ENCODE peak calls at places on chromosomes 6 and 20, in seven cellular contexts. One of them, this sample, is unnamed.
A peak's percentile ranks its signal among the peaks of the same experiment; 100 is the strongest.

GRCh38 chr20:41392871-41393704 is 26.5 kb upstream of the EMILIN3 start:
- DNase-seq in A549: no peak
- DNase-seq in K562: no peak
- DNase-seq in HCT116: no peak
- DNase-seq in GM12878: no peak
- DNase-seq in H1: no peak
- DNase-seq in HepG2: no peak
- DNase-seq in this sample: no peak

GRCh38 chr6:15473741-15474161 is 189.1 kb downstream of the DTNBP1 start:
- DNase-seq in A549: no peak
- DNase-seq in H1: no peak
- DNase-seq in HepG2: no peak
- DNase-seq in HCT116: no peak
- DNase-seq in GM12878: no peak
- DNase-seq in K562: no peak
- DNase-seq in this sample: peak; percentile 88

GRCh38 chr6:36117639-36118549 is 12.4 kb upstream of the MAPK13 start:
- DNase-seq in HCT116: no peak
- DNase-seq in HepG2: no peak
- DNase-seq in GM12878: no peak
- DNase-seq in K562: no peak
- DNase-seq in A549: no peak
- DNase-seq in H1: no peak
- DNase-seq in this sample: no peak

GRCh38 chr6:47221565-47221964 is 88.1 kb downstream of the TNFRSF21 start:
- DNase-seq in A549: no peak
- DNase-seq in HCT116: no peak
- DNase-seq in H1: peak; percentile 61
- DNase-seq in K562: no peak
- DNase-seq in GM12878: no peak
- DNase-seq in HepG2: no peak
- DNase-seq in this sample: no peak

GRCh38 chr6:34301408-34301807 is 52.6 kb upstream of the SMIM29 start:
- DNase-seq in GM12878: no peak
- DNase-seq in HCT116: no peak
- DNase-seq in A549: no peak
- DNase-seq in H1: no peak
- DNase-seq in K562: peak; percentile 42
- DNase-seq in HepG2: no peak
- DNase-seq in this sample: peak; percentile 94

GRCh38 chr6:89350281-89351037 is 2.1 kb downstream of the UBE2J1 start:
- DNase-seq in A549: no peak
- DNase-seq in HepG2: no peak
- DNase-seq in K562: no peak
- DNase-seq in GM12878: no peak
- DNase-seq in H1: no peak
- DNase-seq in HCT116: no peak
- DNase-seq in this sample: no peak

GRCh38 chr6:21918081-21918480 is 324.5 kb downstream of the SOX4 start:
- DNase-seq in H1: no peak
- DNase-seq in GM12878: no peak
- DNase-seq in HepG2: no peak
- DNase-seq in A549: no peak
- DNase-seq in K562: no peak
- DNase-seq in HCT116: no peak
- DNase-seq in this sample: no peak

GRCh38 chr6:85126448-85127178 is 323.3 kb upstream of the NT5E start:
- DNase-seq in H1: peak; percentile 31
- DNase-seq in HCT116: peak; percentile 47
- DNase-seq in GM12878: no peak
- DNase-seq in HepG2: peak; percentile 52
- DNase-seq in A549: peak; percentile 35
- DNase-seq in K562: peak; percentile 62
- DNase-seq in this sample: peak; percentile 2

GRCh38 chr20:24098886-24099285 is 110.3 kb upstream of the GGTLC1 start:
- DNase-seq in H1: no peak
- DNase-seq in K562: no peak
- DNase-seq in GM12878: no peak
- DNase-seq in A549: no peak
- DNase-seq in HCT116: no peak
- DNase-seq in HepG2: no peak
- DNase-seq in this sample: peak; percentile 17

GRCh38 chr20:38067717-38068365 is 34.3 kb downstream of the RPRD1B start:
- DNase-seq in A549: no peak
- DNase-seq in HCT116: no peak
- DNase-seq in K562: no peak
- DNase-seq in HepG2: no peak
- DNase-seq in H1: no peak
- DNase-seq in GM12878: no peak
- DNase-seq in this sample: no peak

GRCh38 chr6:133814797-133815196 is 74.1 kb upstream of the TCF21 start:
- DNase-seq in HepG2: no peak
- DNase-seq in HCT116: peak; percentile 6
- DNase-seq in H1: no peak
- DNase-seq in A549: no peak
- DNase-seq in K562: no peak
- DNase-seq in GM12878: no peak
- DNase-seq in this sample: peak; percentile 71

GRCh38 chr6:100730581-100730980 is 150.5 kb downstream of the ASCC3 start:
- DNase-seq in H1: no peak
- DNase-seq in A549: no peak
- DNase-seq in HepG2: no peak
- DNase-seq in GM12878: no peak
- DNase-seq in K562: no peak
- DNase-seq in HCT116: no peak
- DNase-seq in this sample: no peak

GRCh38 chr6:40894962-40895799 is 143.8 kb downstream of the UNC5CL start:
- DNase-seq in GM12878: no peak
- DNase-seq in HCT116: peak; percentile 40
- DNase-seq in H1: peak; percentile 46
- DNase-seq in A549: peak; percentile 50
- DNase-seq in HepG2: peak; percentile 43
- DNase-seq in K562: peak; percentile 48
- DNase-seq in this sample: peak; percentile 54

GRCh38 chr6:98769546-98769945 is 64.8 kb upstream of the POU3F2 start:
- DNase-seq in GM12878: no peak
- DNase-seq in HepG2: peak; percentile 24
- DNase-seq in HCT116: peak; percentile 40
- DNase-seq in K562: peak; percentile 57
- DNase-seq in H1: no peak
- DNase-seq in A549: peak; percentile 1
- DNase-seq in this sample: peak; percentile 4

GRCh38 chr6:37819802-37820712 is 530 bp downstream of the ZFAND3 start:
- DNase-seq in HCT116: peak; percentile 29
- DNase-seq in K562: peak; percentile 68
- DNase-seq in H1: no peak
- DNase-seq in A549: peak; percentile 22
- DNase-seq in HepG2: peak; percentile 54
- DNase-seq in GM12878: peak; percentile 25
- DNase-seq in this sample: peak; percentile 65

GRCh38 chr20:47620808-47621805 is 119.4 kb downstream of the NCOA3 start:
- DNase-seq in A549: no peak
- DNase-seq in K562: peak; percentile 63
- DNase-seq in GM12878: peak; percentile 32
- DNase-seq in HepG2: peak; percentile 66
- DNase-seq in H1: no peak
- DNase-seq in HCT116: peak; percentile 51
- DNase-seq in this sample: peak; percentile 82

GRCh38 chr6:110329348-110329728 is 28.8 kb downstream of the METTL24 start:
- DNase-seq in H1: no peak
- DNase-seq in A549: no peak
- DNase-seq in HCT116: no peak
- DNase-seq in HepG2: no peak
- DNase-seq in GM12878: no peak
- DNase-seq in K562: no peak
- DNase-seq in this sample: peak; percentile 1

GRCh38 chr6:41216616-41217015 is 11.5 kb upstream of the TREML4 start:
- DNase-seq in K562: no peak
- DNase-seq in HepG2: no peak
- DNase-seq in GM12878: no peak
- DNase-seq in HCT116: no peak
- DNase-seq in A549: no peak
- DNase-seq in H1: no peak
- DNase-seq in this sample: no peak

GRCh38 chr6:16338577-16339262 is 100.3 kb downstream of the GMPR start:
- DNase-seq in HepG2: no peak
- DNase-seq in A549: peak; percentile 51
- DNase-seq in H1: no peak
- DNase-seq in K562: peak; percentile 39
- DNase-seq in GM12878: no peak
- DNase-seq in HCT116: no peak
- DNase-seq in this sample: peak; percentile 100

GRCh38 chr6:144156334-144156733 is 6.0 kb downstream of the STX11 start:
- DNase-seq in A549: no peak
- DNase-seq in HCT116: no peak
- DNase-seq in HepG2: no peak
- DNase-seq in GM12878: no peak
- DNase-seq in H1: no peak
- DNase-seq in K562: no peak
- DNase-seq in this sample: no peak

GRCh38 chr20:57264908-57265648 is 1.4 kb downstream of the BMP7 start:
- DNase-seq in GM12878: no peak
- DNase-seq in K562: no peak
- DNase-seq in HepG2: no peak
- DNase-seq in HCT116: no peak
- DNase-seq in A549: no peak
- DNase-seq in H1: no peak
- DNase-seq in this sample: no peak

GRCh38 chr20:60268502-60268901 is 310.3 kb downstream of the CDH26 start:
- DNase-seq in HCT116: no peak
- DNase-seq in K562: peak; percentile 20
- DNase-seq in A549: no peak
- DNase-seq in H1: no peak
- DNase-seq in HepG2: no peak
- DNase-seq in GM12878: no peak
- DNase-seq in this sample: no peak

GRCh38 chr6:167324111-167324510 is 775 bp upstream of the TTLL2 start:
- DNase-seq in H1: no peak
- DNase-seq in A549: no peak
- DNase-seq in HepG2: no peak
- DNase-seq in HCT116: no peak
- DNase-seq in K562: no peak
- DNase-seq in GM12878: no peak
- DNase-seq in this sample: no peak

GRCh38 chr6:167328086-167328485 is 3.2 kb downstream of the TTLL2 start:
- DNase-seq in A549: no peak
- DNase-seq in HCT116: no peak
- DNase-seq in H1: no peak
- DNase-seq in K562: no peak
- DNase-seq in GM12878: no peak
- DNase-seq in HepG2: no peak
- DNase-seq in this sample: no peak

GRCh38 chr6:167323111-167323510 is 1.8 kb upstream of the TTLL2 start:
- DNase-seq in H1: no peak
- DNase-seq in K562: no peak
- DNase-seq in GM12878: no peak
- DNase-seq in HepG2: no peak
- DNase-seq in HCT116: no peak
- DNase-seq in A549: no peak
- DNase-seq in this sample: no peak

GRCh38 chr6:167329014-167329413 is 4.1 kb downstream of the TTLL2 start:
- DNase-seq in HepG2: no peak
- DNase-seq in K562: no peak
- DNase-seq in H1: no peak
- DNase-seq in HCT116: no peak
- DNase-seq in A549: no peak
- DNase-seq in GM12878: no peak
- DNase-seq in this sample: no peak

GRCh38 chr6:167325766-167326165 is 880 bp downstream of the TTLL2 start:
- DNase-seq in H1: no peak
- DNase-seq in K562: no peak
- DNase-seq in HepG2: no peak
- DNase-seq in A549: no peak
- DNase-seq in HCT116: no peak
- DNase-seq in GM12878: no peak
- DNase-seq in this sample: no peak
- H3K9me3 ChIP-seq in H1: no peaks in the 10 kb centered on the region
- H3K9me3 ChIP-seq in K562: no peaks in the 10 kb centered on the region
- H3K9me3 ChIP-seq in HepG2: no peaks in the 10 kb centered on the region
- H3K9me3 ChIP-seq in A549: no peaks in the 10 kb centered on the region
- H3K9me3 ChIP-seq in HCT116: no peaks in the 10 kb centered on the region
- H3K9me3 ChIP-seq in GM12878: no peaks in the 10 kb centered on the region
- H3K9me3 ChIP-seq in this sample: peaks cover 29% of the 10 kb centered on the region

DNA sequence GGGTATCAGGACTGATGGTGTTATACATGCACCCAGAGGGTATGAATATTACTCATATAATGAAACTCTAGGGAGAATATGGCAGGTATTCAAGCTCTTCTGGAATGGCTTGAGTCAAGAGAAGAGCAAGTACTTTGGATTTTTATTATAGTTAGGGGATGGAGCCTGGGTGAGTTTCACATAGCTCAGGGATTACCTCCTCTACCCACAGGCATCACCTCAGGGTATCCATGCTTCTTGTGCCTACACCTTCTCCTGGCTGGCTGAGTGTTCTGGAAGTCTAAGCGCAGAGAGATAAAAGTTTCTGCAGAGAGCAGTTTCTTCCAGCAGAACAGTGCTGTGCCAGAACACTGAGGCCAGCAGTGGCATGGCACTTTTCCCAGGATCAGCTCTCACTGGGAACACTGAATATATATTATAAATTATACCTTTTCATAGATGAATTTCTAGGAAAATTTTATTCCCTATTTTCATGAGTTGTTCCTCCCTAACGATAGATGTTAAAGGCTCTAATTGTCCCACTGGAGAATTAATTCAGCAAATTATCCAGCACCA is 199.7 kb upstream of the KCNQ5 start:
- DNase-seq in A549: no peak
- DNase-seq in HCT116: no peak
- DNase-seq in GM12878: no peak
- DNase-seq in HepG2: no peak
- DNase-seq in H1: no peak
- DNase-seq in K562: no peak
- DNase-seq in this sample: peak; percentile 53
- TF ChIP-seq RAD21 in A549: no peak
- TF ChIP-seq RAD21 in HCT116: no peak
- TF ChIP-seq RAD21 in GM12878: no peak
- TF ChIP-seq RAD21 in HepG2: no peak
- TF ChIP-seq RAD21 in H1: no peak
- TF ChIP-seq RAD21 in K562: no peak
- TF ChIP-seq RAD21 in this sample: no peak

DNA sequence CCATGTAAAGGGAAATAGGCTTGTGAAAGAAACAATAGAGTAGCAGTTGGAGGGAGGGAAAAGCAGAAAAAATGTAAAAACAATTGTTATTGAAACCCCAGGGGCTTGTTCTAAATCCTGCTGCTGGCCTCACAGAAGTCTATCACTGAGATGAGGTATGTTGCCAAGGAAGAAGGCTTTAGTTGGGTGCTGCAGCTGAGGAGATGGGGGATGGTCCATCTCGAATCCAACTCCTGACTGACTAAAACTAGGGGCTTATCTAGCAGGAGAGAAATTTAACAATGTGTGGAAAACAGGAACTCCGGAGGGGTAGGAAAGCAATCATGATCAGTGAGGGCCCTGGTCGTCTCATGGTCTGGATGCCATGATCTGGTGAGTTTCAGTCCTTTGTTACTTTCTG is 225.0 kb upstream of the EXOC2 start:
- DNase-seq in HepG2: no peak
- DNase-seq in HCT116: no peak
- DNase-seq in GM12878: no peak
- DNase-seq in K562: no peak
- DNase-seq in A549: no peak
- DNase-seq in H1: no peak
- DNase-seq in this sample: no peak
- H3K9me3 ChIP-seq in HepG2: peaks cover 18% of the 10 kb centered on the region
- H3K9me3 ChIP-seq in HCT116: peaks cover 4% of the 10 kb centered on the region
- H3K9me3 ChIP-seq in GM12878: no peaks in the 10 kb centered on the region
- H3K9me3 ChIP-seq in K562: no peaks in the 10 kb centered on the region
- H3K9me3 ChIP-seq in A549: peaks cover 3% of the 10 kb centered on the region
- H3K9me3 ChIP-seq in H1: peaks cover 43% of the 10 kb centered on the region
- H3K9me3 ChIP-seq in this sample: peaks cover 15% of the 10 kb centered on the region

GRCh38 chr6:114281496-114281895 is 61.3 kb downstream of the HS3ST5 start:
- DNase-seq in GM12878: no peak
- DNase-seq in A549: no peak
- DNase-seq in H1: no peak
- DNase-seq in HCT116: no peak
- DNase-seq in HepG2: no peak
- DNase-seq in K562: no peak
- DNase-seq in this sample: no peak
- TF ChIP-seq RAD21 in GM12878: no peak
- TF ChIP-seq RAD21 in A549: no peak
- TF ChIP-seq RAD21 in H1: no peak
- TF ChIP-seq RAD21 in HCT116: no peak
- TF ChIP-seq RAD21 in HepG2: no peak
- TF ChIP-seq RAD21 in K562: no peak
- TF ChIP-seq RAD21 in this sample: no peak